ENCODE peak calls at places on chromosome 1, in eight cellular contexts. D is heart left ventricle, A is tibial nerve, O is body of pancreas, J is ovary, C is upper lobe of left lung, N is right lobe of liver, S is uterus. M is an unnamed sample.

GRCh38 chr1:86520789-86521521 is 25.9 kb upstream of the CLCA4 start:
- DNase-seq in A (no peak), D (no peak), J (no peak), O (no peak), C (no peak), S (no peak), N (no peak), M (no peak)

GRCh38 chr1:11157867-11158266 is 31.3 kb upstream of the ANGPTL7 start:
- DNase-seq in A (peak; percentile 55), C (no peak), S (peak; percentile 58), N (peak; percentile 93), O (peak; percentile 30), J (peak; percentile 47), D (peak; percentile 30), M (no peak)

GRCh38 chr1:34597877-34598514 is 156.9 kb upstream of the GJB5 start:
- DNase-seq in N (peak; percentile 78), S (peak; percentile 15), J (no peak), D (peak; percentile 51), O (peak; percentile 73), C (peak; percentile 48), A (peak; percentile 21), M (peak; percentile 79)

GRCh38 chr1:8097908-8098307 is 71.8 kb upstream of the ERRFI1 start:
- DNase-seq in D (no peak), S (no peak), C (no peak), O (no peak), N (no peak), A (no peak), J (no peak), M (no peak)

GRCh38 chr1:17561561-17561985 is 22.1 kb downstream of the ARHGEF10L start:
- DNase-seq in C (no peak), D (peak; percentile 73), O (peak; percentile 88), N (peak; percentile 67), A (no peak), S (peak; percentile 42), J (no peak), M (peak; percentile 57)

GRCh38 chr1:11529763-11530730 is 51.1 kb downstream of the DISP3 start:
- DNase-seq in D (no peak), J (no peak), N (no peak), A (no peak), O (no peak), S (no peak), C (no peak), M (no peak)

GRCh38 chr1:197180252-197180878 is 33.9 kb upstream of the ASPM start:
- DNase-seq in A (no peak), N (no peak), D (no peak), S (no peak), C (no peak), O (no peak), J (no peak), M (no peak)

GRCh38 chr1:85366391-85366790 is 90.0 kb upstream of the BCL10 start:
- DNase-seq in O (no peak), D (no peak), N (no peak), C (no peak), S (no peak), J (no peak), A (no peak), M (no peak)

GRCh38 chr1:48003741-48004503 is 6.7 kb upstream of the TRABD2B start:
- DNase-seq in A (no peak), N (no peak), S (no peak), D (no peak), J (no peak), O (no peak), C (peak; percentile 10), M (no peak)

DNA sequence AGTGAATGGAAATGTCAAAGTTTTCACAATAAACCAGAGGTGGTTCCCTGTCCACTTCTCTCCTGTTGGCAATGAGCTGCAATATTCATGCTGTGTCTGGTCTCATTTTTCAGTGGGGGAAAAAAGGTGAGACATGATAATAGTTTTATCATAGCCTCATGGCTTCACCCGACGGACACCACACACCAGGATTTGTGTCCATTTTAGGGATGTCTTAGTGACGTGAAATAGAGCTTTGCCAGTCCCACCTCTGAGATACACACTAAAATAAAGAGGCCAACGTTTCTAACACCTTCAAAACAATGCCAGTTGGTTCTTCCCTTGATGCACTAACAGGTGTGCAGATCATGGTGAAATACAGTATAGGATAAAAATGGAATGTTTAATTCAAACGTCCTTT is 91.5 kb upstream of the TLR5 start:
- DNase-seq in A (no peak), C (no peak), J (no peak), N (no peak), D (no peak), S (no peak), O (no peak), M (no peak)
- H3K4me1 ChIP-seq in A (no peaks in the 10 kb centered on the region), C (peaks cover 5% of the 10 kb centered on the region), J (peaks cover 6% of the 10 kb centered on the region), N (no peaks in the 10 kb centered on the region), D (peaks cover 19% of the 10 kb centered on the region), S (no peaks in the 10 kb centered on the region), O (no peaks in the 10 kb centered on the region), M (no peaks in the 10 kb centered on the region)

DNA sequence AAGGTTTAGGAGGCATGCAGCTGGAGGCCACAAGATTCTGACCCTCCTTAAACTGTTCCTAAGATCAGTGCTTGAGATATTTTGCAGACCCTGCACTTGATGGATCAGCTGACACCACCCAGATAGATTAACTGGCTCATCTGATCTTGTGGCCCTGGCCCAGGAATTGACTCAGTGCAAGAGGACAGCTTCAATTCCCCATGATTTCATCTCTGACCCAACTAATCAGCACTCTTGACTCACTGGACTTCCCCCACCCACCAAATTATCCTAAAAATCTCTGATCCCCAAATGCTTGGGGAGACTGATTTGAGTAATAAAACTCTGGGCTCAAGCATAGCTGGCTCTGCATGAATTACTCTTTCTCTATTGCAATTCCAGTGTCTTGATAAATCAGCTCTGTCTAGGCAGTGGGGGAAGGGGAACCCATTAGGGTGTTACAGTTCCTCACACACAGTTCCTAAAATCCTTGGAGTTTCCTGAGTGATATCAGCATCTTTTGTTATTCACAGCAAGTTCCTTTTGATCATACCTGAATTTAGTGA is 104.3 kb downstream of the COP1 start:
- DNase-seq in C (no peak), O (no peak), N (no peak), A (no peak), D (no peak), J (no peak), S (no peak), M (no peak)
- H3K27ac ChIP-seq in C (no peak overlapping the region), O (no peak overlapping the region), N (no peak overlapping the region), A (no peak overlapping the region), D (no peak overlapping the region), J (no peak overlapping the region), S (no peak overlapping the region), M (no peak overlapping the region)

GRCh38 chr1:156655904-156656516 is 14.1 kb downstream of the BCAN start:
- DNase-seq in S (no peak), A (no peak), D (no peak), J (no peak), C (no peak), O (no peak), N (no peak), M (no peak)

GRCh38 chr1:156657971-156658319 is 16.0 kb downstream of the BCAN start:
- DNase-seq in J (no peak), O (no peak), D (no peak), C (no peak), S (no peak), N (no peak), A (no peak), M (no peak)

GRCh38 chr1:156656779-156657160 is 14.9 kb downstream of the BCAN start:
- DNase-seq in O (peak; percentile 16), A (no peak), C (peak; percentile 61), J (no peak), D (no peak), N (no peak), S (peak; percentile 54), M (no peak)

GRCh38 chr1:156658496-156658895 is 16.6 kb downstream of the BCAN start:
- DNase-seq in D (no peak), C (peak; percentile 78), J (no peak), A (no peak), N (no peak), O (no peak), S (no peak), M (no peak)

DNA sequence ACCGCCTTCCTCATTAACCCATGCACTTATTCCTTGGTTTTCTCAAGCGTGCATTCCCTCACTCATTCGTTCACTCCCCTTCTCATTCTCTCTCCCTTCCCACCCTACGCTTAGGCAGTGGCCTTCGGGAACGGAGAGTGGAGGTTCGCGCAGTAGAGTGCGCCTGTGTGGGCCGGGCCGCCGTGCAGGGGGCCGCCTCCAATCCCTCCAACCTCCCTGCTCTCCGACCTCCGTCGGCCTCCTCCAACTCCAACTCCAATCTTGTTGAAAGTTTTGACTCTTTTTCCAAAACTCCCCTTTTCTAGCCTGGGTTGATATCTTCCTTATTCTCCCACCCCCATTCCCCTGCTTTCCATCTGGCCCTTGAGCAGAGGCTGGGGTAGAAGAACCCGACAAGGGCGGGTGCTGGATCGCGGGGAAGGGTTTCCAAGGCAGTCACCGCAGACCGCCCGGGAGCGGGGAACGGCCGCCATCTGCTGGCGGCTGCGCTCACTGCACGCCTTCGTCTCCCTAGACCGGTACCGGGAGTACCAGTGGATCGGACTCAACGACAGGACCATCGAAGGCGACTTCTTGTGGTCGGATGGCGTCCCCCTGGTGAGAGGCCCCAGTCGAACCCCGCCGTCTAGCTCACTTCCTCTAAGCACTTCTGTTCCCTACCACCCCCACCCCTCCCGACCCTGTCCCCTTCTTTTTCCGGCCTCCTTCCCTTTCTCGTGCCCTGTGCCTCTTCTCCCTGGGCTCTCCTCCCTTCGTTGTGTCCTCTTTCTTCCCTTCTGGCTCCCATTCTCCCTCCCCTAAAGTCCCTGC is 15.4 kb downstream of the BCAN start:
- DNase-seq in C (peak; percentile 97), O (peak; percentile 68), J (peak; percentile 84), A (peak; percentile 62), S (peak; percentile 80), D (peak; percentile 74), N (peak; percentile 72), M (peak; percentile 68)
- TF ChIP-seq POLR2A in C (no peak), O (no peak), J (no peak), A (no peak), S (no peak), D (no peak), N (no peak), M (no peak)

GRCh38 chr1:212219679-212220463 is 65.3 kb upstream of the PPP2R5A start:
- DNase-seq in D (no peak), S (no peak), N (no peak), A (no peak), C (no peak), J (no peak), O (no peak), M (no peak)

GRCh38 chr1:212224102-212224501 is 61.1 kb upstream of the PPP2R5A start:
- DNase-seq in D (no peak), S (no peak), J (no peak), N (no peak), C (no peak), O (no peak), A (no peak), M (no peak)

GRCh38 chr1:212218911-212219310 is 66.3 kb upstream of the PPP2R5A start:
- DNase-seq in D (no peak), J (no peak), A (no peak), C (no peak), O (no peak), S (no peak), N (no peak), M (no peak)

GRCh38 chr1:212225416-212225815 is 59.8 kb upstream of the PPP2R5A start:
- DNase-seq in S (no peak), D (no peak), N (no peak), J (no peak), C (no peak), A (no peak), O (no peak), M (no peak)

DNA sequence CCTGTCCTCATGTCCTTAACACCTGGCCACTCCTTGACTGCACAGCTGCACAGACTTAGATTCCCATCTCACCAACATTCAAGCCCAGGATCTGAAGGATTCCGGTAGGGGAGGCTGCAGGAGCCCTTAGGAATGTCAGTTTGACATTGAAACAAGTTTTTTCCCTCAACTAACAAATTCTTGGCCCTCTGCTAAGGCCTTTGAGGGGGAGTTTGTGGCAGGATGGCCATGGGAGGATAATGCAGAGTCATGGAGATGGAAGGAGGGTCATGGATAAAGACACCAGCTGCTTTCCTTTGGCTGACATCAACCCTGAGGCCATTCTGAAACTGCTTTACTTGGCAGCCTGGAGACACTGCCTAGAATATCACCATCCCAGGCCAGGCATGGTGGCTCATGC is 63.4 kb upstream of the PPP2R5A start:
- DNase-seq in S (no peak), O (no peak), D (no peak), J (no peak), A (no peak), N (no peak), C (no peak), M (no peak)
- H3K4me1 ChIP-seq in S (no peaks in the 10 kb centered on the region), O (peaks cover 15% of the 10 kb centered on the region), D (peaks cover 27% of the 10 kb centered on the region), J (no peaks in the 10 kb centered on the region), A (peaks cover 5% of the 10 kb centered on the region), N (peaks cover 16% of the 10 kb centered on the region), C (peaks cover 29% of the 10 kb centered on the region), M (no peaks in the 10 kb centered on the region)

M was measured in adrenal gland.